ENCODE peak calls at places on chromosomes 4 and X, in seven cellular contexts. Y is T-helper 2 cell; Z is skeletal muscle cell; I is T-helper 22 cell; U is effector CD4-positive, alpha-beta T cell; D is RPMI8226; H is nucleus accumbens. L is an unnamed sample.

GRCh38 chrX:56746996-56747395 is 18.0 kb downstream of the NBDY start:
- DNase-seq in Y (no peak), U (no peak), D (no peak), I (no peak), Z (no peak), H (no peak), L (no peak)

GRCh38 chrX:121191779-121192178 is 144.4 kb downstream of the GLUD2 start:
- DNase-seq in Z (no peak), Y (no peak), U (no peak), I (no peak), D (no peak), H (no peak), L (no peak)

GRCh38 chrX:1246816-1247215 is 21.8 kb upstream of the CSF2RA start:
- DNase-seq in I (peak; percentile 12), U (peak; percentile 58), D (peak; percentile 84), Z (no peak), Y (peak; percentile 64), H (peak; percentile 1), L (peak; percentile 87)

GRCh38 chr4:56129431-56129861 is 180.7 kb downstream of the CEP135 start:
- DNase-seq in Y (no peak), Z (no peak), D (peak; percentile 34), U (no peak), H (no peak), I (no peak), L (peak; percentile 17)

GRCh38 chr4:2078584-2078983 is 19.5 kb downstream of the NAT8L start:
- DNase-seq in U (no peak), Z (no peak), Y (no peak), D (no peak), I (no peak), H (no peak), L (no peak)

GRCh38 chr4:88283661-88284377 is 542 bp downstream of the PPM1K start:
- DNase-seq in Z (peak; percentile 28), I (peak; percentile 67), Y (peak; percentile 70), D (peak; percentile 65), H (peak; percentile 71), U (peak; percentile 67), L (no peak)

GRCh38 chr4:94036964-94037363 is 170.7 kb upstream of the SMARCAD1 start:
- DNase-seq in D (no peak), Y (no peak), I (no peak), Z (no peak), U (no peak), H (no peak), L (no peak)

GRCh38 chr4:158581161-158581560 is 59.5 kb downstream of the RXFP1 start:
- DNase-seq in U (no peak), Z (peak; percentile 19), H (no peak), I (no peak), D (no peak), Y (no peak), L (no peak)

GRCh38 chrX:153944140-153944799 is at the start of gene RENBP:
- DNase-seq in I (no peak), Z (no peak), Y (peak; percentile 29), D (no peak), U (peak; percentile 31), H (no peak), L (peak; percentile 47)

GRCh38 chr4:4994312-4995097 is 24.8 kb downstream of the CYTL1 start:
- DNase-seq in U (no peak), I (no peak), D (no peak), Z (no peak), Y (no peak), H (no peak), L (no peak)

GRCh38 chr4:137502730-137503129 is 29.6 kb downstream of the PCDH18 start:
- DNase-seq in U (no peak), Y (no peak), H (no peak), I (no peak), D (no peak), Z (no peak), L (no peak)

GRCh38 chr4:185945238-185945637 is 123.7 kb upstream of the TLR3 start:
- DNase-seq in Y (no peak), H (no peak), Z (no peak), I (no peak), D (no peak), U (no peak), L (no peak)

GRCh38 chrX:109709129-109709631 is 23.9 kb downstream of the ACSL4 start:
- DNase-seq in I (no peak), Z (peak; percentile 27), H (no peak), Y (no peak), D (peak; percentile 39), U (no peak), L (peak; percentile 54)

GRCh38 chrX:67673741-67674274 is 130.0 kb downstream of the AR start:
- DNase-seq in Y (no peak), I (no peak), H (no peak), Z (no peak), D (no peak), U (no peak), L (no peak)

GRCh38 chr4:74054483-74055032 is 16.1 kb upstream of the CXCL3 start:
- DNase-seq in D (peak; percentile 77), Y (no peak), I (no peak), Z (no peak), H (no peak), U (no peak), L (no peak)

GRCh38 chr4:48960988-48961635 is 25.0 kb upstream of the CWH43 start:
- DNase-seq in U (no peak), Y (no peak), D (no peak), H (no peak), I (no peak), Z (no peak), L (no peak)

GRCh38 chrX:87728024-87728423 is 210.4 kb downstream of the KLHL4 start:
- DNase-seq in Z (no peak), U (no peak), Y (no peak), H (no peak), D (no peak), I (no peak), L (no peak)

GRCh38 chrX:11319689-11320302 is 26.6 kb downstream of the AMELX start:
- DNase-seq in D (no peak), I (no peak), U (no peak), H (no peak), Y (no peak), Z (no peak), L (no peak)

GRCh38 chrX:24782011-24782410 is 88.3 kb downstream of the POLA1 start:
- DNase-seq in Y (no peak), I (no peak), Z (no peak), H (no peak), U (no peak), D (no peak), L (no peak)

GRCh38 chr4:42626629-42627028 is 30.3 kb downstream of the ATP8A1 start:
- DNase-seq in H (no peak), Z (no peak), I (no peak), Y (no peak), U (no peak), D (no peak), L (no peak)